ENCODE peak calls at places on chromosomes 13 and 19, in six cellular contexts. Y is RPMI8226, R is stromal cell of bone marrow, B is 8988T, C is frontal cortex, P is NCI-H460. S is an unnamed sample.

GRCh38 chr13:88908896-88909535 is 1237.8 kb downstream of the SLITRK5 start:
- DNase-seq in Y (no peak), R (no peak), B (no peak), C (no peak), P (no peak), S (no peak)

GRCh38 chr19:38684078-38684861 is 36.8 kb downstream of the ACTN4 start:
- DNase-seq in Y (peak), R (peak), B (no peak), C (no peak), P (peak), S (peak)

GRCh38 chr13:73173160-73173905 is 114.5 kb downstream of the KLF5 start:
- DNase-seq in Y (no peak), R (no peak), B (no peak), C (no peak), P (no peak), S (no peak)

GRCh38 chr13:19959831-19960672 is 1.5 kb downstream of the ZMYM2 start:
- DNase-seq in Y (peak), R (peak), B (peak), C (peak), P (peak), S (peak)

GRCh38 chr13:36420437-36420891 is 11.8 kb upstream of the CCNA1 start:
- DNase-seq in Y (peak), R (peak), B (peak), C (no peak), P (peak), S (peak)

GRCh38 chr13:23859904-23860303 is 29.3 kb downstream of the MIPEP start:
- DNase-seq in Y (no peak), R (no peak), B (no peak), C (no peak), P (no peak), S (no peak)

GRCh38 chr19:1430201-1430621 is 8.0 kb upstream of the RPS15 start:
- DNase-seq in Y (no peak), R (no peak), B (no peak), C (no peak), P (no peak), S (no peak)

GRCh38 chr13:106104281-106104901 is 431.1 kb downstream of the EFNB2 start:
- DNase-seq in Y (no peak), R (peak), B (no peak), C (no peak), P (no peak), S (peak)

GRCh38 chr13:76161143-76161542 is 525.0 kb downstream of the LMO7 start:
- DNase-seq in Y (no peak), R (peak), B (no peak), C (no peak), P (no peak), S (no peak)